ENCODE peak calls at places on chromosomes 3 and 15, in ten cellular contexts. C is stimulated activated CD8-positive, alpha-beta memory T cell treated with anti-CD3 and anti-CD28 coated beads, Interleukin-4, amount 100 ng/mL, for 24 hours; E is CD8-positive, alpha-beta T cell; M is neuronal stem cell; F is right atrium auricular region; U is AG08395; K is OCI-LY7; O is fibroblast of pulmonary artery; T is colonic mucosa; W is retina. Z is an unnamed sample.

GRCh38 chr3:17278006-17278405 is 393.3 kb downstream of the PLCL2 start:
- DNase-seq in C (no peak), E (no peak), M (no peak), F (no peak), U (no peak), K (no peak), O (no peak), T (no peak), W (no peak), Z (no peak)

GRCh38 chr3:183911087-183911486 is 26.4 kb upstream of the PARL start:
- DNase-seq in C (no peak), E (no peak), M (no peak), F (no peak), U (no peak), K (no peak), O (no peak), T (no peak), W (no peak), Z (no peak)

GRCh38 chr3:89368846-89369245 is 261.4 kb downstream of the EPHA3 start:
- DNase-seq in C (no peak), E (no peak), M (no peak), F (no peak), U (no peak), K (no peak), O (no peak), T (no peak), W (no peak), Z (no peak)

GRCh38 chr3:179418610-179419009 is 32.7 kb downstream of the GNB4 start:
- DNase-seq in C (no peak), E (no peak), M (no peak), F (no peak), U (no peak), K (no peak), O (no peak), T (no peak), W (no peak), Z (peak)

GRCh38 chr15:66895794-66896453 is 169.5 kb upstream of the SMAD3 start:
- DNase-seq in C (no peak), E (no peak), M (no peak), F (no peak), U (no peak), K (no peak), O (no peak), T (no peak), W (no peak), Z (no peak)

GRCh38 chr3:134601539-134602439 is 49.0 kb downstream of the KY start:
- DNase-seq in C (no peak), E (no peak), M (peak), F (no peak), U (peak), K (no peak), O (peak), T (no peak), W (peak), Z (no peak)

GRCh38 chr3:56806407-56806806 is 4.7 kb upstream of the ARHGEF3 start:
- DNase-seq in C (no peak), E (no peak), M (no peak), F (no peak), U (no peak), K (no peak), O (no peak), T (no peak), W (no peak), Z (no peak)

GRCh38 chr3:36302626-36303025 is 77.7 kb upstream of the STAC start:
- DNase-seq in C (no peak), E (no peak), M (no peak), F (no peak), U (no peak), K (no peak), O (no peak), T (no peak), W (no peak), Z (no peak)

GRCh38 chr15:66619152-66619903 is 53.5 kb upstream of the LCTL start:
- DNase-seq in C (peak), E (no peak), M (peak), F (peak), U (peak), K (peak), O (peak), T (peak), W (peak), Z (no peak)

GRCh38 chr15:72685925-72686794 is at the start of the genes BBS4 and HIGD2B:
- DNase-seq in C (peak), E (peak), M (peak), F (peak), U (peak), K (peak), O (peak), T (peak), W (peak), Z (peak)

GRCh38 chr3:52055537-52056351 is 627 bp downstream of the DUSP7 start:
- DNase-seq in C (peak), E (peak), M (no peak), F (no peak), U (no peak), K (peak), O (peak), T (peak), W (peak), Z (peak)

Z was measured in Jurkat, Clone E6-1.